ENCODE peak calls at places on chromosomes 13 and 19, in four cellular contexts. R, F, C and Y are unnamed samples.

GRCh38 chr13:50452028-50452427 is 391.5 kb downstream of the DLEU7 start:
- DNase-seq in R (no peak), F (no peak), C (no peak), Y (no peak)

GRCh38 chr19:4066176-4066606 is 508 bp downstream of the ZBTB7A start:
- DNase-seq in R (no peak), F (no peak), C (no peak), Y (no peak)

GRCh38 chr13:28705734-28706133 is 13.0 kb downstream of the SLC46A3 start:
- DNase-seq in R (no peak), F (no peak), C (no peak), Y (no peak)

GRCh38 chr13:75867718-75868117 is 231.6 kb downstream of the LMO7 start:
- DNase-seq in R (no peak), F (no peak), C (no peak), Y (no peak)

GRCh38 chr13:111153977-111154332 is 38.8 kb downstream of the ARHGEF7 start:
- DNase-seq in R (no peak), F (peak; percentile 41), C (peak; percentile 57), Y (no peak)

GRCh38 chr13:66405908-66406802 is 824.0 kb downstream of the PCDH9 start:
- DNase-seq in R (peak; percentile 35), F (no peak), C (no peak), Y (no peak)

GRCh38 chr13:79405831-79406596 is at the start of gene RBM26:
- DNase-seq in R (peak; percentile 95), F (peak; percentile 82), C (peak; percentile 93), Y (peak; percentile 88)

GRCh38 chr19:6677924-6678689 is 8.1 kb upstream of the TNFSF14 start:
- DNase-seq in R (no peak), F (peak; percentile 19), C (no peak), Y (peak; percentile 60)

GRCh38 chr13:29543230-29544215 is 52.0 kb downstream of the SLC7A1 start:
- DNase-seq in R (no peak), F (no peak), C (no peak), Y (no peak)